ENCODE peak calls at places on chromosomes 12 and 14, in eight cellular contexts. J is NCI-H2171 treated with DMSO at 0.1 percent for 48 hours, C is pancreas, R is thoracic aorta, N is SJSA1, T is endothelial cell, Z is activated B cell treated with CpG ODN at 0.5 μM for 24 hours, B is HTR-8/SVneo. E is an unnamed sample.

GRCh38 chr12:124592481-124593160 is 25.2 kb upstream of the NCOR2 start:
- DNase-seq in J (no peak), C (no peak), R (no peak), N (no peak), T (no peak), Z (peak), B (no peak), E (no peak)

GRCh38 chr14:91737619-91738018 is 5.7 kb upstream of the CATSPERB start:
- DNase-seq in J (no peak), C (no peak), R (no peak), N (no peak), T (no peak), Z (no peak), B (no peak), E (no peak)

GRCh38 chr12:108629824-108630476 is 3.7 kb downstream of the SELPLG start:
- DNase-seq in J (no peak), C (no peak), R (no peak), N (peak), T (no peak), Z (no peak), B (peak), E (peak)

GRCh38 chr12:105409881-105410471 is 79.5 kb downstream of the C12orf75 start:
- DNase-seq in J (peak), C (no peak), R (peak), N (no peak), T (peak), Z (no peak), B (peak), E (no peak)

GRCh38 chr14:105945891-105946290 is 419.5 kb downstream of the TMEM121 start:
- DNase-seq in J (peak), C (peak), R (no peak), N (no peak), T (no peak), Z (no peak), B (no peak), E (no peak)

GRCh38 chr14:104305511-104306449 is 167.4 kb downstream of the KIF26A start:
- DNase-seq in J (no peak), C (no peak), R (no peak), N (no peak), T (no peak), Z (no peak), B (no peak), E (no peak)

GRCh38 chr12:21826549-21826940 is 52.0 kb upstream of the KCNJ8 start:
- DNase-seq in J (no peak), C (no peak), R (no peak), N (no peak), T (no peak), Z (no peak), B (no peak), E (no peak)

GRCh38 chr12:46292754-46293402 is 24.0 kb upstream of the SLC38A1 start:
- DNase-seq in J (no peak), C (no peak), R (no peak), N (no peak), T (no peak), Z (no peak), B (no peak), E (no peak)

GRCh38 chr14:76086636-76087035 is 65.1 kb upstream of the GPATCH2L start:
- DNase-seq in J (peak), C (no peak), R (no peak), N (no peak), T (no peak), Z (no peak), B (no peak), E (no peak)

GRCh38 chr14:61578745-61579144 is 116.6 kb upstream of the HIF1A start:
- DNase-seq in J (no peak), C (no peak), R (no peak), N (no peak), T (no peak), Z (no peak), B (no peak), E (no peak)

GRCh38 chr12:60394680-60395079 is 798.9 kb downstream of the SLC16A7 start:
- DNase-seq in J (no peak), C (no peak), R (no peak), N (no peak), T (no peak), Z (no peak), B (peak), E (no peak)

GRCh38 chr12:954736-955135 is 5.2 kb upstream of the RAD52 start:
- DNase-seq in J (no peak), C (no peak), R (no peak), N (no peak), T (no peak), Z (no peak), B (no peak), E (no peak)

GRCh38 chr14:105026033-105026785 is 5.3 kb upstream of the CDCA4 start:
- DNase-seq in J (no peak), C (no peak), R (no peak), N (no peak), T (no peak), Z (no peak), B (peak), E (no peak)

GRCh38 chr14:94570440-94570839 is 9.2 kb downstream of the SERPINA4 start:
- DNase-seq in J (no peak), C (peak), R (no peak), N (no peak), T (no peak), Z (no peak), B (no peak), E (no peak)

E was measured in central memory CD8-positive, alpha-beta T cell.